ENCODE peak calls at places on chromosomes 5 and 9, in six cellular contexts. I, Z, T, E, V and U are unnamed samples. For H3K27me3, the result is how much of the 10 kb centered on the place peaks cover.

GRCh38 chr5:131416729-131417128 is 152.9 kb downstream of the CDC42SE2 start:
- DNase-seq in Z (no peak), V (no peak), E (no peak), I (no peak), T (no peak), U (no peak)

GRCh38 chr9:22817181-22817580 is 370.6 kb downstream of the DMRTA1 start:
- DNase-seq in Z (peak), T (no peak), I (peak), E (no peak), V (no peak), U (no peak)

GRCh38 chr9:135083241-135083810 is 4.1 kb upstream of the OLFM1 start:
- DNase-seq in E (no peak), Z (no peak), I (no peak), V (peak), T (no peak), U (no peak)

GRCh38 chr5:27962201-27962600 is 923.8 kb upstream of the CDH9 start:
- DNase-seq in I (no peak), Z (no peak), V (no peak), E (no peak), T (no peak), U (no peak)

GRCh38 chr9:13974891-13975290 is 339.1 kb downstream of the NFIB start:
- DNase-seq in T (no peak), E (no peak), I (no peak), Z (no peak), V (no peak), U (no peak)

GRCh38 chr5:143228597-143229293 is 174.7 kb downstream of the NR3C1 start:
- DNase-seq in E (no peak), Z (no peak), I (no peak), T (no peak), V (no peak), U (no peak)

GRCh38 chr5:140342287-140342686 is 4.1 kb downstream of the HBEGF start:
- DNase-seq in Z (no peak), T (no peak), V (no peak), E (no peak), I (no peak), U (no peak)

GRCh38 chr5:112772095-112772494 is 34.4 kb downstream of the APC start:
- DNase-seq in Z (no peak), T (no peak), E (no peak), I (peak), V (no peak), U (no peak)

GRCh38 chr9:134186471-134187109 is 22.2 kb upstream of the RNU6ATAC start:
- DNase-seq in E (peak), Z (no peak), I (no peak), T (no peak), V (no peak), U (no peak)

GRCh38 chr5:169121631-169122420 is 179.1 kb downstream of the SLIT3 start:
- DNase-seq in V (no peak), T (no peak), E (no peak), I (peak), Z (no peak), U (peak)

GRCh38 chr5:129461816-129462396 is 1.8 kb downstream of the ADAMTS19 start:
- DNase-seq in T (no peak), V (no peak), E (no peak), I (no peak), Z (no peak), U (no peak)

GRCh38 chr5:181191526-181192336 is 13.3 kb downstream of the TRIM7 start:
- DNase-seq in V (peak), T (peak), E (peak), Z (peak), I (peak), U (peak)

GRCh38 chr5:93246093-93246855 is 334.7 kb downstream of the NR2F1-AS1 start:
- DNase-seq in V (no peak), E (no peak), T (peak), Z (peak), I (no peak), U (peak)

GRCh38 chr9:105828596-105829213 is 134.4 kb downstream of the TMEM38B start:
- DNase-seq in V (no peak), T (no peak), E (no peak), Z (no peak), I (no peak), U (no peak)

GRCh38 chr5:81657386-81657785 is 93.5 kb downstream of the SSBP2 start:
- DNase-seq in Z (no peak), E (no peak), I (no peak), V (no peak), T (no peak), U (no peak)

GRCh38 chr5:11918463-11919045 is 14.3 kb upstream of the CTNND2 start:
- DNase-seq in Z (no peak), E (no peak), V (no peak), I (no peak), T (no peak), U (no peak)

GRCh38 chr9:132142883-132143282 is 19.0 kb upstream of the NTNG2 start:
- DNase-seq in V (no peak), T (no peak), E (no peak), I (no peak), Z (no peak), U (peak)

GRCh38 chr5:154410786-154411185 is 35.0 kb upstream of the SAP30L start:
- DNase-seq in I (no peak), T (no peak), Z (no peak), V (no peak), E (no peak), U (no peak)

GRCh38 chr9:89037325-89037724 is 46.1 kb downstream of the S1PR3 start:
- DNase-seq in I (no peak), V (no peak), Z (no peak), T (no peak), E (no peak), U (no peak)

GRCh38 chr9:83622814-83623633 is at the start of gene IDNK:
- DNase-seq in E (peak), V (peak), I (peak), T (peak), Z (peak), U (peak)

DNA sequence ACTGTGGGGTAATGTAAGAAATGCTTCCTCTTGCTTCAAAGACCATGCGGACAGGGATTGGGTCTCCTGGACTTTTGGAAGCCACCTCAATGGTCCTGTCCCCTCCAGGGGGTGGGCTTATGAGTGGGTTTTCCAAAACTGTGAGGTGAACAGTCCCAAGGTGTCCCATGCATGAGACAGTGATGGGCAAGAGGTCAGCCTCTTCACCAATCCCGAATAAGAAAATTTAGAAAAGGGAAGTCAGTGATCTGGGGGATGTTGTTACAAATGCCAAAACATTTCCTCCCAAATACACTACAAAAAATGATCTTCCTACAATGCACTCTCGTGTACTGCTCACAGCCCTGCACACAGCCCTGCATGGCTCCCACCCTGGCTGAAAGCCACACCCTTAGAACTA is 215.7 kb upstream of the TBC1D2 start:
- DNase-seq in Z (no peak), I (no peak), E (no peak), V (no peak), T (no peak), U (no peak)
- H3K4me3 ChIP-seq in Z (no peak), I (no peak), E (no peak), V (no peak), T (no peak), U (no peak)

GRCh38 chr5:176675676-176676360 is 28.5 kb downstream of the TSPAN17 start:
- DNase-seq in T (peak), Z (peak), I (peak), V (no peak), E (no peak), U (peak)
- H3K27me3 ChIP-seq in T (under half), Z (under half), I (under half), V (under half), E (under half), U (under half)

GRCh38 chr9:35727676-35728040 is 4.3 kb downstream of the TLN1 start:
- DNase-seq in V (no peak), T (no peak), I (peak), Z (no peak), E (no peak), U (no peak)
- H3K4me3 ChIP-seq in V (no peak), T (peak), I (peak), Z (no peak), E (peak), U (peak)

DNA sequence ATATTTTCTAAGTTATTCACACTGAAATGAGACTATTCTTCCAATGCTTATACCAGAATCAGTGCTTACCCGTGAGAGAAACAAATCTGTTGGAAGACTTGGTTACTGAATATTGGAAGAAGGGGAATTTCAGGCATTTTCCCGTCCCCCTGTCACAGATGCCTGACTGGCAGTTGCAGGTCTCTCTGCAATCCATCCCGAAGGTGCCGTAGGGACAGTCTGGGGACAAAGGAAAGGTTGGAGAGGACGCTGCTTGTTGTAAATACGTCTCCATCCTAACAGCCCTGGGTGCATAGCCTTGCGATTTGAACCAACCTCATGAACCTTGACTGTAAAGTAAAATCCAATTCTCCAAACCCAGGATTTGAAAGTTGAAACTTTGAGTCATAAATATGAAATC is 3.5 kb downstream of the ESM1 start:
- DNase-seq in V (no peak), T (no peak), Z (no peak), E (no peak), I (no peak), U (no peak)
- H3K27me3 ChIP-seq in V (under half), T (under half), Z (under half), E (under half), I (under half), U (under half)

GRCh38 chr5:125402787-125403186 is 656.3 kb upstream of the ZNF608 start:
- DNase-seq in Z (no peak), V (no peak), I (no peak), E (no peak), T (no peak), U (no peak)
- H3K4me3 ChIP-seq in Z (no peak), V (no peak), I (no peak), E (no peak), T (no peak), U (no peak)

DNA sequence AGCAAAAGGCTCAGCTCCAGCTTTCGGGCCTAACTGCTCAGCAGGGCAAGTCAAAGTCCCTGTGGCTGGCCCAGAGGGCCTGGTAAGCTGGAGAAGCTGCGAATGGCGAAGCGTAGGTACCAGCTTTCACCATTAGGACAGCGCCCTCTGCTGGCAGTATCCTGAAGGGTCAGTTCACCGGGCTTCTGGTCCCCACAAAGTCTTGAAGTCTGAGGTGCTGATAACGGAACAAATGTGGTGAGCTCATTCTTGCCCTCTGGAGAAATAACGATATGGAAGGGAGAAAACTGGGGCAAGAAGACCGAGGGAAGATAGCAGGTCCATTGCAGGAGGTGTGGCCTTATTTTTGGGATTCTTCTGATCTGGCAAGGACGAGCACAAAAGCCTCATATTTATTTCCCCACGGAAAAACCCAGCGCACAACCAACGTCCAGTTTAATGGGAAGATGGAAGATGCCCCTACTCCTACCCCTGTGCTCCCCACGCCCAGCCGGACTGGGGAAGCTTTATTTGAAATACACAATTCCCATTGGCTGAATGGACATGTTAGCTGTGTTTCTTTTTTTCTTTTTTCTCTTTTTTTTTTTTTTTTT is 7.2 kb downstream of the SOWAHA start:
- DNase-seq in T (peak), I (peak), V (peak), Z (peak), E (peak), U (peak)
- H3K27me3 ChIP-seq in T (half or more), I (under half), V (under half), Z (under half), E (under half), U (under half)

GRCh38 chr9:626591-626990 is 214.9 kb upstream of the DMRT1 start:
- DNase-seq in T (no peak), E (no peak), V (no peak), Z (no peak), I (no peak), U (no peak)
- H3K4me3 ChIP-seq in T (no peak), E (no peak), V (no peak), Z (no peak), I (no peak), U (no peak)

GRCh38 chr9:91813261-91813795 is 136.7 kb downstream of the ROR2 start:
- DNase-seq in I (no peak), E (peak), Z (no peak), V (no peak), T (no peak), U (no peak)

GRCh38 chr9:91810286-91810905 is 139.6 kb downstream of the ROR2 start:
- DNase-seq in Z (no peak), E (peak), V (no peak), I (no peak), T (no peak), U (no peak)

GRCh38 chr9:91812191-91812590 is 137.8 kb downstream of the ROR2 start:
- DNase-seq in V (no peak), I (no peak), T (no peak), E (peak), Z (no peak), U (no peak)

GRCh38 chr9:91809581-91810285 is 140.3 kb downstream of the ROR2 start:
- DNase-seq in V (no peak), T (no peak), Z (no peak), E (peak), I (peak), U (peak)

DNA sequence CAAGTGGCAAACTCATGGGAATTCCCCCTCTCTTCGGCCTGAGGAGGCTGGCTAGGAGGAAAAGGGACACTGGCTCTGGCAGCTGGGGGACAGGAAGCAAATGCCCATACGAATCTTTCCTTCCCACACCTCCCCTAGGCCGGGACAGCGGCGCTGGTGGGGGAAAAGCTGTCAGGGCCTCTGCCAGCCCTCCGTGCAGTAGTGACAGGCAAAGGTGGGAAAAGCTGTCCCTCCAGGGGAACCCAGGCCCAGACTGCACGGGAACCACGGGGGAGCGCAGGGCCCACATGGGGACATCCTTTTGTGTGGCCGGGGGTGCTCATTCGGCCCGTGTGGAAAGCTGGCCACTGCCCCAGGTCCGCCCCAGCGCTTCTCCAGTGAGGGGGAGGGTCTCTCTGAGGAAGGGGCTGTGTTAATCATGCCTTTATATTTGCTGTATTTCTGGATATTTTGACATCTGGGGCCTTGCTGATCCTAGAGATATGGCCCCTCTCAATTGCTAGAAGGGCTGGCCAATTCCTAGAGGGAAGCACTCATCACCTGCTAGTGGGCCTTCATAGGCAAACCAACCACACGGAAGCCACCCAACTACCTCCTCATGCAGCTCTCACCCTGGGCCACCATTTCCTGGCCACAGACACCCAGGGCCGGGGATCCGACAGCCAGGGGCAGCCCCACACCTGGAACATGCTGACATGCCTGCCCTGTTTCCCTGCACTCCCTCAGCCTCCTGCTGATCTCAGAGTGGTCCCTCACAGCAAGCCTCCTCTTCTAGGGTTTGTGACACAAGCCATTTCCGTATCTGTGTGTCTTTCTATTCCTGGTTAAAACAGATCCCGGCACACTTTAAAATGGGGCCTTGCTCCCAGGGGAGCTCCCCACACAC is 138.8 kb downstream of the ROR2 start:
- DNase-seq in V (no peak), T (no peak), I (no peak), E (peak), Z (no peak), U (no peak)
- H3K27me3 ChIP-seq in V (under half), T (under half), I (under half), E (under half), Z (under half), U (under half)

GRCh38 chr5:163440954-163441353 is 3.6 kb downstream of the CCNG1 start:
- DNase-seq in Z (no peak), E (no peak), I (no peak), V (no peak), T (no peak), U (no peak)
- H3K4me3 ChIP-seq in Z (no peak), E (peak), I (no peak), V (no peak), T (peak), U (no peak)

DNA sequence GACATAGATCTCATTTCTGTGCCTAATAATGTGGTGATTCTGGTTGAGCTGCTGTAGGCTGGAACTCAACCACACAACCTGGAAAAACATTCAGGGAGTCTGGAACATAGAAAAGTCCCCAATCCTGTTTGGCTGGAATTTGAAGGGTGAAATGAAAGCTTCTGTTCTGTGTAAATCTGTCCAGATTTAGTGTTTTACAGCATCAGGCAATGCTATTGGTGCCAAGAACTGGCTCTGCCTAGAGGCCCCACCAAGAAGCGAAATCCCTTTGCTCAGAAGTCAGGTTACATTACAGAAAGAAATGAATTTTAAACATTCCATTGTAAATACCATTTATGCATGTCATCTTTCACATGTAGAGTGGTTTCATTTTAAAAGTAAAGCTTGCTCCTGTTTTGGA is 56.3 kb downstream of the TMEM174 start:
- DNase-seq in E (no peak), T (no peak), V (no peak), I (peak), Z (no peak), U (peak)
- H3K27me3 ChIP-seq in E (under half), T (half or more), V (under half), I (under half), Z (under half), U (under half)